ENCODE peak calls at places on chromosomes 12 and 14, in eight cellular contexts. C, Z, A, P, Q, G, B and L are unnamed samples.

GRCh38 chr12:92675092-92675865 is 27.5 kb upstream of the PLEKHG7 start:
- DNase-seq in C (no peak), Z (no peak), A (no peak), P (no peak), Q (no peak), G (no peak), B (no peak), L (no peak)

GRCh38 chr14:102923920-102924486 is 1.5 kb downstream of the AMN start:
- DNase-seq in C (no peak), Z (no peak), A (no peak), P (no peak), Q (no peak), G (no peak), B (no peak), L (no peak)

GRCh38 chr14:61152851-61153364 is 128.2 kb downstream of the TMEM30B start:
- DNase-seq in C (no peak), Z (no peak), A (no peak), P (no peak), Q (no peak), G (no peak), B (peak), L (peak)

GRCh38 chr14:92733007-92733406 is 15.4 kb downstream of the LGMN start:
- DNase-seq in C (no peak), Z (no peak), A (no peak), P (no peak), Q (no peak), G (no peak), B (no peak), L (no peak)

GRCh38 chr14:106877527-106877926 is 1351.1 kb downstream of the TMEM121 start:
- DNase-seq in C (no peak), Z (no peak), A (no peak), P (no peak), Q (no peak), G (no peak), B (no peak), L (no peak)

GRCh38 chr12:3127832-3128231 is 50.7 kb downstream of the TSPAN9 start:
- DNase-seq in C (no peak), Z (no peak), A (no peak), P (no peak), Q (no peak), G (no peak), B (no peak), L (no peak)

GRCh38 chr14:79293482-79293881 is 917.8 kb downstream of the DIO2 start:
- DNase-seq in C (no peak), Z (no peak), A (no peak), P (no peak), Q (no peak), G (no peak), B (no peak), L (no peak)

GRCh38 chr12:114404451-114405198 is 1.3 kb downstream of the TBX5 start:
- DNase-seq in C (no peak), Z (no peak), A (no peak), P (no peak), Q (no peak), G (no peak), B (no peak), L (no peak)

GRCh38 chr12:34294137-34294536 is 271.8 kb downstream of the ALG10 start:
- DNase-seq in C (no peak), Z (no peak), A (no peak), P (no peak), Q (no peak), G (no peak), B (no peak), L (no peak)

GRCh38 chr14:50785506-50786063 is 45.4 kb downstream of the NIN start:
- DNase-seq in C (no peak), Z (no peak), A (no peak), P (no peak), Q (no peak), G (no peak), B (no peak), L (no peak)

GRCh38 chr14:100025111-100025510 is 40.1 kb upstream of the EVL start:
- DNase-seq in C (no peak), Z (no peak), A (no peak), P (peak), Q (no peak), G (peak), B (peak), L (peak)

GRCh38 chr12:58888131-58888783 is 32.0 kb downstream of the LRIG3 start:
- DNase-seq in C (no peak), Z (no peak), A (no peak), P (no peak), Q (no peak), G (no peak), B (no peak), L (peak)

GRCh38 chr12:31118831-31119530 is 45.3 kb downstream of the DDX11 start:
- DNase-seq in C (no peak), Z (no peak), A (no peak), P (peak), Q (peak), G (peak), B (peak), L (no peak)